ENCODE peak calls at places on chromosomes 2 and 18, in eight cellular contexts. One of them, this sample, is unnamed.

GRCh38 chr2:186308347-186308746 is 177.7 kb upstream of the ZC3H15 start:
- DNase-seq in sigmoid colon: no peak
- DNase-seq in endothelial cell of umbilical vein: peak; percentile 13
- DNase-seq in HepG2: peak; percentile 88
- DNase-seq in heart left ventricle: no peak
- DNase-seq in uterus: no peak
- DNase-seq in Peyer's patch: no peak
- DNase-seq in A549: no peak
- DNase-seq in this sample: no peak

GRCh38 chr2:220572385-220572784 is 945.0 kb downstream of the SLC4A3 start:
- DNase-seq in sigmoid colon: no peak
- DNase-seq in endothelial cell of umbilical vein: no peak
- DNase-seq in HepG2: no peak
- DNase-seq in heart left ventricle: no peak
- DNase-seq in uterus: no peak
- DNase-seq in Peyer's patch: no peak
- DNase-seq in A549: no peak
- DNase-seq in this sample: no peak

GRCh38 chr18:62883937-62884735 is 168.8 kb downstream of the PHLPP1 start:
- DNase-seq in sigmoid colon: no peak
- DNase-seq in endothelial cell of umbilical vein: peak; percentile 34
- DNase-seq in HepG2: no peak
- DNase-seq in heart left ventricle: no peak
- DNase-seq in uterus: no peak
- DNase-seq in Peyer's patch: no peak
- DNase-seq in A549: no peak
- DNase-seq in this sample: no peak

GRCh38 chr18:24027156-24027555 is 12.6 kb downstream of the TTC39C start:
- DNase-seq in sigmoid colon: peak; percentile 81
- DNase-seq in endothelial cell of umbilical vein: no peak
- DNase-seq in HepG2: no peak
- DNase-seq in heart left ventricle: peak; percentile 52
- DNase-seq in uterus: peak; percentile 82
- DNase-seq in Peyer's patch: no peak
- DNase-seq in A549: no peak
- DNase-seq in this sample: peak; percentile 70

GRCh38 chr2:219576505-219577388 is 4.6 kb downstream of the INHA start:
- DNase-seq in sigmoid colon: no peak
- DNase-seq in endothelial cell of umbilical vein: no peak
- DNase-seq in HepG2: peak; percentile 100
- DNase-seq in heart left ventricle: no peak
- DNase-seq in uterus: no peak
- DNase-seq in Peyer's patch: no peak
- DNase-seq in A549: no peak
- DNase-seq in this sample: no peak

GRCh38 chr18:48928787-48929186 is 22.0 kb downstream of the SMAD7 start:
- DNase-seq in sigmoid colon: no peak
- DNase-seq in endothelial cell of umbilical vein: peak; percentile 83
- DNase-seq in HepG2: peak; percentile 65
- DNase-seq in heart left ventricle: peak; percentile 85
- DNase-seq in uterus: no peak
- DNase-seq in Peyer's patch: peak; percentile 73
- DNase-seq in A549: no peak
- DNase-seq in this sample: no peak

GRCh38 chr2:26561918-26562810 is 79.0 kb downstream of the CIB4 start:
- DNase-seq in sigmoid colon: peak; percentile 70
- DNase-seq in endothelial cell of umbilical vein: peak; percentile 55
- DNase-seq in HepG2: peak; percentile 61
- DNase-seq in heart left ventricle: peak; percentile 50
- DNase-seq in uterus: no peak
- DNase-seq in Peyer's patch: peak; percentile 72
- DNase-seq in A549: peak; percentile 92
- DNase-seq in this sample: peak; percentile 69

GRCh38 chr18:30183766-30184165 is 858.8 kb downstream of the DSC3 start:
- DNase-seq in sigmoid colon: no peak
- DNase-seq in endothelial cell of umbilical vein: no peak
- DNase-seq in HepG2: no peak
- DNase-seq in heart left ventricle: no peak
- DNase-seq in uterus: no peak
- DNase-seq in Peyer's patch: no peak
- DNase-seq in A549: no peak
- DNase-seq in this sample: no peak

GRCh38 chr2:199895406-199895805 is 15.7 kb upstream of the C2orf69 start:
- DNase-seq in sigmoid colon: no peak
- DNase-seq in endothelial cell of umbilical vein: no peak
- DNase-seq in HepG2: no peak
- DNase-seq in heart left ventricle: no peak
- DNase-seq in uterus: no peak
- DNase-seq in Peyer's patch: no peak
- DNase-seq in A549: no peak
- DNase-seq in this sample: no peak

GRCh38 chr2:23617167-23617787 is 232.3 kb downstream of the KLHL29 start:
- DNase-seq in sigmoid colon: peak; percentile 97
- DNase-seq in endothelial cell of umbilical vein: peak; percentile 56
- DNase-seq in HepG2: no peak
- DNase-seq in heart left ventricle: no peak
- DNase-seq in uterus: peak; percentile 84
- DNase-seq in Peyer's patch: no peak
- DNase-seq in A549: no peak
- DNase-seq in this sample: no peak

GRCh38 chr2:144215701-144216675 is 303.9 kb downstream of the ZEB2 start:
- DNase-seq in sigmoid colon: no peak
- DNase-seq in endothelial cell of umbilical vein: peak; percentile 15
- DNase-seq in HepG2: no peak
- DNase-seq in heart left ventricle: no peak
- DNase-seq in uterus: no peak
- DNase-seq in Peyer's patch: no peak
- DNase-seq in A549: no peak
- DNase-seq in this sample: no peak

GRCh38 chr2:144666032-144666431 is 146.1 kb upstream of the ZEB2 start:
- DNase-seq in sigmoid colon: no peak
- DNase-seq in endothelial cell of umbilical vein: no peak
- DNase-seq in HepG2: no peak
- DNase-seq in heart left ventricle: no peak
- DNase-seq in uterus: no peak
- DNase-seq in Peyer's patch: no peak
- DNase-seq in A549: no peak
- DNase-seq in this sample: no peak

GRCh38 chr18:25646971-25647370 is 295.0 kb upstream of the ZNF521 start:
- DNase-seq in sigmoid colon: no peak
- DNase-seq in endothelial cell of umbilical vein: no peak
- DNase-seq in HepG2: no peak
- DNase-seq in heart left ventricle: no peak
- DNase-seq in uterus: no peak
- DNase-seq in Peyer's patch: no peak
- DNase-seq in A549: no peak
- DNase-seq in this sample: no peak

GRCh38 chr2:43251171-43251731 is 24.8 kb upstream of the ZFP36L2 start:
- DNase-seq in sigmoid colon: no peak
- DNase-seq in endothelial cell of umbilical vein: peak; percentile 17
- DNase-seq in HepG2: peak; percentile 46
- DNase-seq in heart left ventricle: no peak
- DNase-seq in uterus: peak; percentile 41
- DNase-seq in Peyer's patch: no peak
- DNase-seq in A549: no peak
- DNase-seq in this sample: no peak

GRCh38 chr2:102915128-102915527 is 153.3 kb downstream of the TMEM182 start:
- DNase-seq in sigmoid colon: no peak
- DNase-seq in endothelial cell of umbilical vein: no peak
- DNase-seq in HepG2: peak; percentile 7
- DNase-seq in heart left ventricle: no peak
- DNase-seq in uterus: no peak
- DNase-seq in Peyer's patch: no peak
- DNase-seq in A549: peak; percentile 25
- DNase-seq in this sample: no peak

GRCh38 chr2:218832520-218832919 is 917 bp upstream of the PRKAG3 start:
- DNase-seq in sigmoid colon: no peak
- DNase-seq in endothelial cell of umbilical vein: peak; percentile 71
- DNase-seq in HepG2: no peak
- DNase-seq in heart left ventricle: peak; percentile 62
- DNase-seq in uterus: no peak
- DNase-seq in Peyer's patch: no peak
- DNase-seq in A549: peak; percentile 20
- DNase-seq in this sample: no peak

GRCh38 chr2:24164416-24164973 is 10.4 kb upstream of the FAM228A start:
- DNase-seq in sigmoid colon: no peak
- DNase-seq in endothelial cell of umbilical vein: no peak
- DNase-seq in HepG2: peak; percentile 41
- DNase-seq in heart left ventricle: no peak
- DNase-seq in uterus: no peak
- DNase-seq in Peyer's patch: no peak
- DNase-seq in A549: peak; percentile 67
- DNase-seq in this sample: no peak

GRCh38 chr2:134676960-134677359 is 41.8 kb downstream of the TMEM163 start:
- DNase-seq in sigmoid colon: no peak
- DNase-seq in endothelial cell of umbilical vein: no peak
- DNase-seq in HepG2: no peak
- DNase-seq in heart left ventricle: no peak
- DNase-seq in uterus: no peak
- DNase-seq in Peyer's patch: no peak
- DNase-seq in A549: no peak
- DNase-seq in this sample: no peak

GRCh38 chr2:207840101-207840500 is 70.4 kb upstream of the FZD5 start:
- DNase-seq in sigmoid colon: no peak
- DNase-seq in endothelial cell of umbilical vein: no peak
- DNase-seq in HepG2: no peak
- DNase-seq in heart left ventricle: no peak
- DNase-seq in uterus: no peak
- DNase-seq in Peyer's patch: no peak
- DNase-seq in A549: no peak
- DNase-seq in this sample: no peak

GRCh38 chr2:202378661-202379338 is 2.7 kb downstream of the BMPR2 start:
- DNase-seq in sigmoid colon: no peak
- DNase-seq in endothelial cell of umbilical vein: no peak
- DNase-seq in HepG2: no peak
- DNase-seq in heart left ventricle: no peak
- DNase-seq in uterus: no peak
- DNase-seq in Peyer's patch: no peak
- DNase-seq in A549: no peak
- DNase-seq in this sample: no peak
- H3K4me1 ChIP-seq in sigmoid colon: peaks cover 59% of the 10 kb centered on the region
- H3K4me1 ChIP-seq in endothelial cell of umbilical vein: peaks cover 34% of the 10 kb centered on the region
- H3K4me1 ChIP-seq in HepG2: peaks cover 48% of the 10 kb centered on the region
- H3K4me1 ChIP-seq in heart left ventricle: peaks cover 40% of the 10 kb centered on the region
- H3K4me1 ChIP-seq in uterus: peaks cover 3% of the 10 kb centered on the region
- H3K4me1 ChIP-seq in Peyer's patch: no peaks in the 10 kb centered on the region
- H3K4me1 ChIP-seq in A549: peaks cover 27% of the 10 kb centered on the region
- H3K4me1 ChIP-seq in this sample: peaks cover 40% of the 10 kb centered on the region

DNA sequence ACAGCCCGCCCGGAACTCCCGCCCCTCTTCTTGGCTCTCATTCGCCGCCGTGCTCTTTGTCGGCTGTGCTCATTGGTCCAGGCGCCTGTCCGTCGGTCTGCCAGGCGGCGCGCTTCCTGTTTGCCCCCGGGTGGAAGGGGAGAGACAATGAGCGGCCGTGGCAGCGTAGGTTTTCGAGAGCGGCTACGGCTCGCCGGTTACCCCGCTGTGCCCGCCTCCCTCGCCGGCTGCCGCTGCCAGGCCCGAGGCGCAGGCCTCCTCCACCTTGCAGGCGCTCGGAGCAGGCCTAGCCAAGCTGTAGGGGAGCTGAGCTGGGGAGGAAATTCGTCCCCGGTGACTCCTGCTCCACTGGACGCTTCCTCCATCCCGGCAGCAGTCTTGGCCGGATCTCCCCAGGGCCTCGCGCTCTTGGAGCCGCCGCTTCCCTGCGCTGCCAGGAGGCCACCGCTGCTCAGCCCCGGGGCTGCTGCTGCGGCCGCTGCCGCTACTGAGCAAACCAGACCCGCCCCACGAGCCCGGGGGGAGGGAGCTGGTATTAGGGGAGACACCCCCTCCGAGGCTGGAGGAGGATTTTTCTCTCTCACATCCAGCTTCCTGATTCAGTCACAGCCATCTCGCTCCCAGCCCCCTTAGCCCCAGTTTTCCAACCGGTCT is at the start of gene SP3:
- DNase-seq in sigmoid colon: peak; percentile 99
- DNase-seq in endothelial cell of umbilical vein: peak; percentile 98
- DNase-seq in HepG2: peak; percentile 96
- DNase-seq in heart left ventricle: peak; percentile 99
- DNase-seq in uterus: peak; percentile 98
- DNase-seq in Peyer's patch: peak; percentile 98
- DNase-seq in A549: peak; percentile 95
- DNase-seq in this sample: peak; percentile 99
- TF ChIP-seq CTCF in sigmoid colon: no peak
- TF ChIP-seq CTCF in endothelial cell of umbilical vein: no peak
- TF ChIP-seq CTCF in HepG2: peak; percentile 28
- TF ChIP-seq CTCF in heart left ventricle: no peak
- TF ChIP-seq CTCF in uterus: no peak
- TF ChIP-seq CTCF in Peyer's patch: no peak
- TF ChIP-seq CTCF in A549: no peak
- TF ChIP-seq CTCF in this sample: no peak

DNA sequence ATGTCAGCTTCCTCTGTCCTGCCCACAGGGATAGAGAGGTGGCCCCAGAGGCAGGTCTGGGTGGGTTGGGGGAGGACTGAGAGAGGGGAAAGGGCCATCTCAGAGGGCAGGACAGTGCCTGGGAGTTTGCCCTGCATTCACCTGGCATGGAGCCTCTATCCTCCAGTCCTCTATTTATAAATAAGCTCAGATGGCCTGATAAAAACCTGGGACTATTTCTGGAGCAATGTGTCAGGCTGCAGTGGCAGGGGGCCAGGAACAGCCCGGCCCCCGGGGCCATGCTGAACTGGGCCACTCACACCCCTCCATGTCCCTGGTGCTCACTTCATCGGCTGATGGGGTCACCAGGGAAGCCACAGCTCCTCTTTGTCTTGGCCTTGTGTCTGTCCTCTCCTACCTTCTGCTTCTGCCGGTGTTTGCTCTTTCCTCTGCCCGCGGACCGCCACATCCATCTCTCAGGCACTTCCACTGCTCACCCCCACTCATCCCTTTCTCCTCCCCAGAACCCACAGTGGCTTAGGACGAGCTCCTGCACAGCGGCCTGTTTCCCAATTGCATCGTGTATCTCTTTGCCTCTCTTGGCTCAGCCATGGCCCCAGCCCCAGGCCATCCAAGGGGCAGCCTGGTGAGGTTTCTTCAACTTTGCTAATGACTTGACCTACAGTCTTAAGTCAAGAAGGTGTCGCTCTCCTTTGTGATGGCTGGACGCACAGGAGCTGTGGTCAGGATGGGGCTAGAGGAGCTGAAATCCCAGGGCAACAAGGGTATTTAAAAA is 38.8 kb downstream of the SCTR start:
- DNase-seq in sigmoid colon: peak; percentile 36
- DNase-seq in endothelial cell of umbilical vein: no peak
- DNase-seq in HepG2: no peak
- DNase-seq in heart left ventricle: peak; percentile 80
- DNase-seq in uterus: no peak
- DNase-seq in Peyer's patch: no peak
- DNase-seq in A549: no peak
- DNase-seq in this sample: peak; percentile 49
- TF ChIP-seq POLR2A in sigmoid colon: no peak
- TF ChIP-seq POLR2A in endothelial cell of umbilical vein: no peak
- TF ChIP-seq POLR2A in HepG2: no peak
- TF ChIP-seq POLR2A in heart left ventricle: no peak
- TF ChIP-seq POLR2A in uterus: no peak
- TF ChIP-seq POLR2A in Peyer's patch: no peak
- TF ChIP-seq POLR2A in A549: no peak
- TF ChIP-seq POLR2A in this sample: no peak

DNA sequence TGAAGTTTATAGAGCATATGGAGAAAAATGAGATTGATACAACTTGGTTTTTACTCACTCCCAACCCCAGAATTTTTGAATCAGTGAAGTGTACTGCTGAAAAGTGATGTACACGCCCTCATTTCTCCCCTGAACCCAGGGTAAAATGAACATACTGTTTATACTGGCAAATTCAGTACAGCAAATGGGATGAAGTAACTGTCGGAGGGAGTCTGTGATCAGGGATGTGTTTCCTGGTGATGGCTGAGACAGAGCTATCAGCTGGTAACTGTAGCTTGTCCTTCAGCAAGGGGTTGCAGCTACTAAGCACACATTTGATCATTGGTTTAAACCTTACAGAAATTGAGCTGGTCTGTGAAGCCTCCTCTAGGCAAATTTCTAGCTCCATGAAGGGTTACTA is 191.6 kb downstream of the PTPRM start:
- DNase-seq in sigmoid colon: no peak
- DNase-seq in endothelial cell of umbilical vein: no peak
- DNase-seq in HepG2: no peak
- DNase-seq in heart left ventricle: no peak
- DNase-seq in uterus: no peak
- DNase-seq in Peyer's patch: no peak
- DNase-seq in A549: no peak
- DNase-seq in this sample: no peak
- H3K4me1 ChIP-seq in sigmoid colon: peaks cover 29% of the 10 kb centered on the region
- H3K4me1 ChIP-seq in endothelial cell of umbilical vein: peaks cover 23% of the 10 kb centered on the region
- H3K4me1 ChIP-seq in HepG2: peaks cover 83% of the 10 kb centered on the region
- H3K4me1 ChIP-seq in heart left ventricle: peaks cover 88% of the 10 kb centered on the region
- H3K4me1 ChIP-seq in uterus: peaks cover 2% of the 10 kb centered on the region
- H3K4me1 ChIP-seq in Peyer's patch: no peaks in the 10 kb centered on the region
- H3K4me1 ChIP-seq in A549: peaks cover 98% of the 10 kb centered on the region
- H3K4me1 ChIP-seq in this sample: no peaks in the 10 kb centered on the region

This sample was measured in suprapubic skin.